ENCODE peak calls at places on chromosome 1, in five cellular contexts. I is HuH-7; L is stimulated activated CD4-positive, alpha-beta T cell treated with anti-CD3 and anti-CD28 coated beads, Interleukin-1b, Interleukin-23, amount 100 ng/mL, for 48 hours; O is HEK293T; G is stromal cell of bone marrow. N is an unnamed sample.

GRCh38 chr1:245179706-245180105 is 24.9 kb downstream of the KIF26B start:
- DNase-seq in O (no peak), G (no peak), I (no peak), L (no peak), N (no peak)

GRCh38 chr1:151130837-151131586 is 15.4 kb downstream of the SEMA6C start:
- DNase-seq in O (no peak), I (no peak), L (peak; percentile 91), G (peak; percentile 47), N (peak; percentile 91)

GRCh38 chr1:61670016-61670415 is 54.9 kb downstream of the TM2D1 start:
- DNase-seq in G (no peak), L (no peak), O (no peak), I (no peak), N (peak; percentile 21)

GRCh38 chr1:231628207-231628876 is 1.8 kb downstream of the DISC1 start:
- DNase-seq in G (no peak), O (no peak), I (no peak), L (peak; percentile 73), N (peak; percentile 74)

GRCh38 chr1:234608720-234609527 is 1.1 kb downstream of the IRF2BP2 start:
- DNase-seq in I (no peak), O (no peak), L (peak; percentile 80), G (no peak), N (peak; percentile 54)

GRCh38 chr1:219676012-219676770 is 63.3 kb upstream of the ZC3H11B start:
- DNase-seq in G (peak; percentile 62), O (no peak), I (no peak), L (no peak), N (no peak)

GRCh38 chr1:204928671-204929486 is 58.2 kb downstream of the NFASC start:
- DNase-seq in I (no peak), G (no peak), L (no peak), O (no peak), N (no peak)

GRCh38 chr1:110356379-110356778 is 17.2 kb downstream of the RBM15 start:
- DNase-seq in L (no peak), O (no peak), G (no peak), I (no peak), N (no peak)

GRCh38 chr1:244435562-244436205 is 16.0 kb downstream of the ADSS2 start:
- DNase-seq in L (peak; percentile 40), I (no peak), O (no peak), G (peak; percentile 82), N (peak; percentile 51)

GRCh38 chr1:3155056-3155805 is 86.2 kb downstream of the PRDM16 start:
- DNase-seq in I (no peak), G (no peak), O (no peak), L (no peak), N (no peak)

GRCh38 chr1:160911925-160912324 is 26.9 kb upstream of the ITLN1 start:
- DNase-seq in L (no peak), I (no peak), O (no peak), G (no peak), N (no peak)

GRCh38 chr1:50265790-50266314 is 157.1 kb downstream of the ELAVL4 start:
- DNase-seq in G (no peak), L (no peak), O (no peak), I (no peak), N (peak; percentile 22)

GRCh38 chr1:64962447-64962846 is 3.9 kb downstream of the JAK1 start:
- DNase-seq in G (no peak), L (peak; percentile 53), I (no peak), O (no peak), N (no peak)

GRCh38 chr1:202076050-202076511 is 46.6 kb upstream of the GPR37L1 start:
- DNase-seq in L (no peak), O (peak; percentile 7), I (no peak), G (no peak), N (peak; percentile 54)

GRCh38 chr1:68198752-68199151 is 33.6 kb downstream of the WLS start:
- DNase-seq in O (no peak), L (no peak), I (no peak), G (no peak), N (no peak)

GRCh38 chr1:204427302-204427701 is 15.7 kb upstream of the PPP1R15B start:
- DNase-seq in O (no peak), G (no peak), L (no peak), I (no peak), N (no peak)

GRCh38 chr1:26811708-26812107 is 14.8 kb upstream of the ZDHHC18 start:
- DNase-seq in G (no peak), L (no peak), I (no peak), O (no peak), N (no peak)

GRCh38 chr1:36199934-36200741 is 24.1 kb upstream of the THRAP3 start:
- DNase-seq in I (no peak), L (no peak), G (no peak), O (no peak), N (no peak)

GRCh38 chr1:115596080-115596795 is 45.5 kb upstream of the VANGL1 start:
- DNase-seq in G (no peak), I (no peak), O (no peak), L (no peak), N (peak; percentile 75)

GRCh38 chr1:97824644-97825043 is 96.2 kb downstream of the DPYD start:
- DNase-seq in G (no peak), L (no peak), I (no peak), O (no peak), N (no peak)

GRCh38 chr1:37533317-37534093 is 18.9 kb upstream of the MEAF6 start:
- DNase-seq in I (no peak), G (no peak), L (no peak), O (no peak), N (no peak)

GRCh38 chr1:21887796-21888195 is 49.3 kb downstream of the HSPG2 start:
- DNase-seq in O (no peak), G (no peak), I (no peak), L (no peak), N (no peak)

GRCh38 chr1:233518344-233518743 is 95.6 kb upstream of the KCNK1 start:
- DNase-seq in O (peak; percentile 60), L (peak; percentile 24), G (no peak), I (peak; percentile 37), N (peak; percentile 25)

GRCh38 chr1:171566467-171566866 is 55.6 kb upstream of the MYOCOS start:
- DNase-seq in O (no peak), I (no peak), G (no peak), L (no peak), N (no peak)

GRCh38 chr1:204581759-204582158 is 65.6 kb downstream of the MDM4 start:
- DNase-seq in I (no peak), L (no peak), G (no peak), O (no peak), N (no peak)

GRCh38 chr1:2314803-2315710 is 76.3 kb downstream of the MORN1 start:
- DNase-seq in L (peak; percentile 36), I (peak; percentile 89), G (no peak), O (peak; percentile 86), N (peak; percentile 65)

GRCh38 chr1:7388488-7389185 is 382.5 kb upstream of the VAMP3 start:
- DNase-seq in O (no peak), I (no peak), G (no peak), L (no peak), N (no peak)

GRCh38 chr1:221104596-221104995 is 225.4 kb downstream of the HLX start:
- DNase-seq in L (no peak), O (no peak), I (no peak), G (no peak), N (no peak)

GRCh38 chr1:200323856-200324400 is 85.9 kb downstream of the ZNF281 start:
- DNase-seq in I (no peak), G (no peak), L (no peak), O (no peak), N (no peak)

GRCh38 chr1:183094376-183094775 is 71.2 kb downstream of the LAMC1 start:
- DNase-seq in G (no peak), O (no peak), L (no peak), I (no peak), N (peak; percentile 75)

N was measured in fibroblast of villous mesenchyme.